ENCODE peak calls at places on chromosomes 12 and 14, in eight cellular contexts. One of them, this sample, is unnamed.

GRCh38 chr14:33435911-33436310 is 497.2 kb downstream of the NPAS3 start:
- DNase-seq in fibroblast of lung: peak
- DNase-seq in heart left ventricle: no peak
- DNase-seq in lower lobe of right lung: no peak
- DNase-seq in kidney glomerular epithelial cell: peak
- DNase-seq in H54: peak
- DNase-seq in ovary: no peak
- DNase-seq in stimulated activated CD4-positive, alpha-beta T cell treated with anti-CD3 and anti-CD28 coated beads, Interleukin-15, amount 100 ng/mL, for 1 hour: no peak
- DNase-seq in this sample: peak

GRCh38 chr12:91562476-91562875 is 379.9 kb upstream of the DCN start:
- DNase-seq in fibroblast of lung: no peak
- DNase-seq in heart left ventricle: no peak
- DNase-seq in lower lobe of right lung: no peak
- DNase-seq in kidney glomerular epithelial cell: no peak
- DNase-seq in H54: no peak
- DNase-seq in ovary: no peak
- DNase-seq in stimulated activated CD4-positive, alpha-beta T cell treated with anti-CD3 and anti-CD28 coated beads, Interleukin-15, amount 100 ng/mL, for 1 hour: no peak
- DNase-seq in this sample: no peak

GRCh38 chr14:68474741-68475140 is 318.1 kb downstream of the ZFP36L1 start:
- DNase-seq in fibroblast of lung: no peak
- DNase-seq in heart left ventricle: no peak
- DNase-seq in lower lobe of right lung: no peak
- DNase-seq in kidney glomerular epithelial cell: no peak
- DNase-seq in H54: no peak
- DNase-seq in ovary: no peak
- DNase-seq in stimulated activated CD4-positive, alpha-beta T cell treated with anti-CD3 and anti-CD28 coated beads, Interleukin-15, amount 100 ng/mL, for 1 hour: no peak
- DNase-seq in this sample: no peak

GRCh38 chr12:87671757-87672156 is 357.4 kb downstream of the C12orf50 start:
- DNase-seq in fibroblast of lung: peak
- DNase-seq in heart left ventricle: no peak
- DNase-seq in lower lobe of right lung: no peak
- DNase-seq in kidney glomerular epithelial cell: no peak
- DNase-seq in H54: no peak
- DNase-seq in ovary: no peak
- DNase-seq in stimulated activated CD4-positive, alpha-beta T cell treated with anti-CD3 and anti-CD28 coated beads, Interleukin-15, amount 100 ng/mL, for 1 hour: no peak
- DNase-seq in this sample: no peak

GRCh38 chr12:57143454-57143853 is 4.0 kb downstream of the LRP1-AS start:
- DNase-seq in fibroblast of lung: no peak
- DNase-seq in heart left ventricle: peak
- DNase-seq in lower lobe of right lung: no peak
- DNase-seq in kidney glomerular epithelial cell: no peak
- DNase-seq in H54: no peak
- DNase-seq in ovary: peak
- DNase-seq in stimulated activated CD4-positive, alpha-beta T cell treated with anti-CD3 and anti-CD28 coated beads, Interleukin-15, amount 100 ng/mL, for 1 hour: no peak
- DNase-seq in this sample: no peak

GRCh38 chr14:104249092-104249491 is 110.7 kb downstream of the KIF26A start:
- DNase-seq in fibroblast of lung: no peak
- DNase-seq in heart left ventricle: no peak
- DNase-seq in lower lobe of right lung: peak
- DNase-seq in kidney glomerular epithelial cell: no peak
- DNase-seq in H54: no peak
- DNase-seq in ovary: no peak
- DNase-seq in stimulated activated CD4-positive, alpha-beta T cell treated with anti-CD3 and anti-CD28 coated beads, Interleukin-15, amount 100 ng/mL, for 1 hour: no peak
- DNase-seq in this sample: no peak

GRCh38 chr14:21436567-21437062 is 19.3 kb downstream of the CHD8 start:
- DNase-seq in fibroblast of lung: no peak
- DNase-seq in heart left ventricle: no peak
- DNase-seq in lower lobe of right lung: no peak
- DNase-seq in kidney glomerular epithelial cell: no peak
- DNase-seq in H54: no peak
- DNase-seq in ovary: no peak
- DNase-seq in stimulated activated CD4-positive, alpha-beta T cell treated with anti-CD3 and anti-CD28 coated beads, Interleukin-15, amount 100 ng/mL, for 1 hour: no peak
- DNase-seq in this sample: no peak

GRCh38 chr12:89542912-89543592 is 17.2 kb upstream of the POC1B start:
- DNase-seq in fibroblast of lung: peak
- DNase-seq in heart left ventricle: peak
- DNase-seq in lower lobe of right lung: peak
- DNase-seq in kidney glomerular epithelial cell: peak
- DNase-seq in H54: peak
- DNase-seq in ovary: peak
- DNase-seq in stimulated activated CD4-positive, alpha-beta T cell treated with anti-CD3 and anti-CD28 coated beads, Interleukin-15, amount 100 ng/mL, for 1 hour: peak
- DNase-seq in this sample: peak

GRCh38 chr12:70309348-70309747 is 56.7 kb upstream of the KCNMB4 start:
- DNase-seq in fibroblast of lung: no peak
- DNase-seq in heart left ventricle: no peak
- DNase-seq in lower lobe of right lung: no peak
- DNase-seq in kidney glomerular epithelial cell: no peak
- DNase-seq in H54: no peak
- DNase-seq in ovary: no peak
- DNase-seq in stimulated activated CD4-positive, alpha-beta T cell treated with anti-CD3 and anti-CD28 coated beads, Interleukin-15, amount 100 ng/mL, for 1 hour: no peak
- DNase-seq in this sample: no peak

GRCh38 chr14:79573486-79573885 is 637.8 kb downstream of the DIO2 start:
- DNase-seq in fibroblast of lung: peak
- DNase-seq in heart left ventricle: no peak
- DNase-seq in lower lobe of right lung: no peak
- DNase-seq in kidney glomerular epithelial cell: no peak
- DNase-seq in H54: no peak
- DNase-seq in ovary: no peak
- DNase-seq in stimulated activated CD4-positive, alpha-beta T cell treated with anti-CD3 and anti-CD28 coated beads, Interleukin-15, amount 100 ng/mL, for 1 hour: no peak
- DNase-seq in this sample: no peak

GRCh38 chr14:90114554-90114953 is 52.8 kb downstream of the KCNK13 start:
- DNase-seq in fibroblast of lung: no peak
- DNase-seq in heart left ventricle: no peak
- DNase-seq in lower lobe of right lung: no peak
- DNase-seq in kidney glomerular epithelial cell: no peak
- DNase-seq in H54: no peak
- DNase-seq in ovary: no peak
- DNase-seq in stimulated activated CD4-positive, alpha-beta T cell treated with anti-CD3 and anti-CD28 coated beads, Interleukin-15, amount 100 ng/mL, for 1 hour: no peak
- DNase-seq in this sample: no peak